ENCODE peak calls at places on chromosomes 16 and 17, in five cellular contexts. T is AG09309; G is amniotic stem cell; S is AG04450; O is CD4-positive, CD25-positive, alpha-beta regulatory T cell. U is an unnamed sample.
A peak's percentile ranks its signal among the peaks of the same experiment; 100 is the strongest.

GRCh38 chr16:16048904-16049582 is 99.6 kb downstream of the ABCC1 start:
- DNase-seq in G (no peak), T (no peak), S (no peak), O (no peak), U (no peak)

GRCh38 chr17:45143767-45144198 is 4.5 kb upstream of the HEXIM1 start:
- DNase-seq in T (peak; percentile 56), S (no peak), O (no peak), G (no peak), U (peak; percentile 85)

GRCh38 chr16:60907645-60908044 is 1128.6 kb downstream of the CDH8 start:
- DNase-seq in G (no peak), T (no peak), O (no peak), S (no peak), U (no peak)

GRCh38 chr17:4617090-4617489 is 24.4 kb downstream of the ALOX15 start:
- DNase-seq in T (no peak), S (no peak), G (no peak), O (no peak), U (no peak)

GRCh38 chr16:67874147-67874771 is 1.4 kb downstream of the EDC4 start:
- DNase-seq in O (no peak), S (no peak), G (no peak), T (no peak), U (no peak)

GRCh38 chr16:15572329-15573001 is 70.5 kb downstream of the MARF1 start:
- DNase-seq in S (peak; percentile 20), O (no peak), T (peak; percentile 80), G (no peak), U (peak; percentile 74)

GRCh38 chr17:15501788-15502187 is 34.4 kb upstream of the CDRT4 start:
- DNase-seq in T (no peak), G (no peak), O (no peak), S (no peak), U (no peak)

GRCh38 chr17:43366809-43367587 is 31.8 kb upstream of the ARL4D start:
- DNase-seq in O (no peak), S (no peak), G (no peak), T (no peak), U (no peak)

GRCh38 chr17:80826955-80827645 is 164.5 kb upstream of the CHMP6 start:
- DNase-seq in S (peak; percentile 93), T (peak; percentile 94), G (peak; percentile 70), O (no peak), U (peak; percentile 86)

GRCh38 chr17:8041249-8041928 is 2.5 kb downstream of the ALOX15B start:
- DNase-seq in S (peak; percentile 29), T (peak; percentile 77), O (peak; percentile 74), G (no peak), U (peak; percentile 72)

GRCh38 chr16:57537596-57538234 is 1.3 kb upstream of the CCDC102A start:
- DNase-seq in T (no peak), G (no peak), O (peak; percentile 49), S (no peak), U (no peak)

GRCh38 chr17:7586673-7587419 is 3.0 kb downstream of the SOX15 start:
- DNase-seq in S (no peak), G (no peak), T (no peak), O (no peak), U (no peak)

GRCh38 chr16:23486480-23486879 is 23.8 kb downstream of the GGA2 start:
- DNase-seq in O (no peak), S (no peak), G (no peak), T (no peak), U (no peak)

GRCh38 chr17:60102632-60103047 is 23.9 kb upstream of the HEATR6 start:
- DNase-seq in G (no peak), S (no peak), T (no peak), O (peak; percentile 15), U (peak; percentile 39)

GRCh38 chr17:80318166-80318565 is 57.5 kb downstream of the RNF213 start:
- DNase-seq in T (no peak), S (no peak), G (no peak), O (no peak), U (no peak)

GRCh38 chr16:17327671-17328335 is 143.0 kb downstream of the XYLT1 start:
- DNase-seq in T (no peak), G (no peak), O (no peak), S (no peak), U (no peak)

GRCh38 chr16:87733190-87733589 is 32.6 kb downstream of the KLHDC4 start:
- DNase-seq in O (peak; percentile 46), T (no peak), G (no peak), S (no peak), U (no peak)

GRCh38 chr17:1031711-1032110 is 34.8 kb downstream of the TIMM22 start:
- DNase-seq in O (no peak), G (no peak), T (no peak), S (no peak), U (no peak)

GRCh38 chr17:40558300-40558584 is 7.0 kb downstream of the CCR7 start:
- DNase-seq in G (no peak), S (no peak), O (no peak), T (no peak), U (no peak)

GRCh38 chr17:58403312-58403711 is 14.0 kb downstream of the RNF43 start:
- DNase-seq in O (no peak), S (no peak), G (no peak), T (no peak), U (no peak)

GRCh38 chr17:71628306-71628705 is 492.5 kb upstream of the SOX9 start:
- DNase-seq in T (no peak), O (no peak), G (no peak), S (no peak), U (no peak)

GRCh38 chr16:85523602-85524364 is 89.3 kb upstream of the GSE1 start:
- DNase-seq in O (no peak), S (no peak), G (no peak), T (no peak), U (peak; percentile 22)

GRCh38 chr17:78374631-78375274 is 3.7 kb upstream of the PGS1 start:
- DNase-seq in G (peak; percentile 49), O (no peak), S (no peak), T (no peak), U (no peak)

GRCh38 chr16:20678242-20678641 is 19.2 kb downstream of the ACSM1 start:
- DNase-seq in G (no peak), T (no peak), O (no peak), S (no peak), U (no peak)

GRCh38 chr16:11557811-11558210 is 28.9 kb downstream of the LITAF start:
- DNase-seq in O (no peak), S (no peak), T (no peak), G (no peak), U (no peak)

GRCh38 chr16:83768976-83769375 is 38.8 kb upstream of the HSBP1 start:
- DNase-seq in T (no peak), O (no peak), S (no peak), G (no peak), U (no peak)

GRCh38 chr16:85611205-85611454 is 2.0 kb upstream of the GSE1 start:
- DNase-seq in G (no peak), S (no peak), T (no peak), O (no peak), U (no peak)

GRCh38 chr17:17206149-17206912 is at the start of gene PLD6:
- DNase-seq in S (no peak), O (peak; percentile 86), G (peak; percentile 10), T (peak; percentile 16), U (peak; percentile 71)

GRCh38 chr17:45320931-45321461 is 4.2 kb upstream of the MAP3K14 start:
- DNase-seq in G (peak; percentile 94), S (peak; percentile 73), T (peak; percentile 98), O (no peak), U (peak; percentile 76)

GRCh38 chr16:3574195-3574594 is 3.0 kb downstream of the NLRC3 start:
- DNase-seq in G (no peak), T (no peak), O (no peak), S (no peak), U (no peak)

GRCh38 chr17:40327735-40328385 is 18.9 kb downstream of the RARA start:
- DNase-seq in G (no peak), S (no peak), T (no peak), O (no peak), U (no peak)

GRCh38 chr17:79721993-79722671 is 8.6 kb upstream of the ENPP7 start:
- DNase-seq in G (no peak), S (no peak), O (no peak), T (no peak), U (no peak)

GRCh38 chr17:76164331-76164730 is 23.3 kb upstream of the FOXJ1 start:
- DNase-seq in O (no peak), G (no peak), T (no peak), S (no peak), U (no peak)

GRCh38 chr16:70534949-70535348 is 11.3 kb downstream of the SF3B3 start:
- DNase-seq in S (no peak), T (no peak), G (no peak), O (no peak), U (no peak)

GRCh38 chr16:67884-68789 is 4.3 kb downstream of the RHBDF1 start:
- DNase-seq in S (no peak), G (no peak), O (no peak), T (no peak), U (no peak)

GRCh38 chr17:14953405-14953804 is 311.7 kb downstream of the PMP22 start:
- DNase-seq in G (no peak), S (no peak), T (no peak), O (no peak), U (no peak)

U was measured in fibroblast of the conjunctiva.